ENCODE peak calls at places on chromosomes 5 and 9, in five cellular contexts. B, D, S, W and Y are unnamed samples.

GRCh38 chr9:37752646-37753488 is 738 bp upstream of the TRMT10B start:
- DNase-seq in B (no peak), D (no peak), S (no peak), W (no peak), Y (no peak)

GRCh38 chr9:77011973-77012817 is 7.3 kb upstream of the FOXB2 start:
- DNase-seq in B (peak; percentile 50), D (no peak), S (no peak), W (peak; percentile 53), Y (peak; percentile 39)

GRCh38 chr5:8879248-8879647 is 666.6 kb downstream of the SEMA5A start:
- DNase-seq in B (no peak), D (no peak), S (no peak), W (no peak), Y (no peak)

GRCh38 chr5:135492319-135492626 is 40.1 kb upstream of the TIFAB start:
- DNase-seq in B (peak; percentile 32), D (no peak), S (no peak), W (no peak), Y (no peak)

GRCh38 chr5:39149966-39150365 is 69.4 kb downstream of the FYB1 start:
- DNase-seq in B (no peak), D (no peak), S (no peak), W (no peak), Y (no peak)

GRCh38 chr5:42666821-42667325 is 89.7 kb upstream of the CCDC152 start:
- DNase-seq in B (no peak), D (no peak), S (no peak), W (no peak), Y (no peak)

GRCh38 chr5:77828445-77828844 is 52.3 kb upstream of the TBCA start:
- DNase-seq in B (no peak), D (no peak), S (no peak), W (no peak), Y (no peak)

GRCh38 chr5:152221721-152222629 is 183.1 kb downstream of the NMUR2 start:
- DNase-seq in B (no peak), D (no peak), S (no peak), W (no peak), Y (no peak)

GRCh38 chr5:155556700-155557099 is 543.1 kb downstream of the KIF4B start:
- DNase-seq in B (no peak), D (no peak), S (no peak), W (no peak), Y (no peak)

GRCh38 chr9:98785333-98785933 is 10.9 kb downstream of the ANKS6 start:
- DNase-seq in B (no peak), D (no peak), S (no peak), W (no peak), Y (no peak)

GRCh38 chr5:128213340-128213739 is 129.8 kb downstream of the SLC12A2 start:
- DNase-seq in B (peak; percentile 88), D (peak; percentile 41), S (peak; percentile 62), W (no peak), Y (peak; percentile 49)

GRCh38 chr5:170120576-170120975 is 14.9 kb downstream of the FOXI1 start:
- DNase-seq in B (peak; percentile 92), D (no peak), S (no peak), W (no peak), Y (no peak)

GRCh38 chr5:137753227-137753985 is 757 bp downstream of the HNRNPA0 start:
- DNase-seq in B (no peak), D (no peak), S (no peak), W (peak; percentile 58), Y (no peak)

GRCh38 chr9:72592501-72593403 is 71.3 kb downstream of the TMC1 start:
- DNase-seq in B (peak; percentile 87), D (peak; percentile 51), S (peak; percentile 62), W (no peak), Y (peak; percentile 40)